ENCODE peak calls at places on chromosome 5, in ten cellular contexts. E is DND-41, T is fibroblast of pulmonary artery, Q is astrocyte of the cerebellum, F is foreskin fibroblast, U is cardiac muscle cell, Z is esophagus squamous epithelium, G is adrenal gland, B is pancreas, N is sigmoid colon. P is an unnamed sample.

GRCh38 chr5:14588145-14588544 is 6.6 kb downstream of the OTULINL start:
- DNase-seq in F (peak), Z (no peak), U (no peak), N (no peak), T (no peak), B (no peak), E (no peak), Q (no peak), G (no peak), P (no peak)

GRCh38 chr5:59813761-59814562 is 79.6 kb downstream of the PDE4D start:
- DNase-seq in F (peak), E (peak), N (no peak), Z (no peak), B (no peak), U (peak), G (no peak), Q (peak), T (peak), P (no peak)

GRCh38 chr5:143573568-143574170 is 170.2 kb upstream of the NR3C1 start:
- DNase-seq in U (no peak), Z (no peak), B (no peak), Q (no peak), F (peak), E (no peak), T (no peak), N (no peak), G (no peak), P (peak)

GRCh38 chr5:140734354-140734753 is 34.1 kb downstream of the ZMAT2 start:
- DNase-seq in N (no peak), Q (no peak), G (no peak), Z (no peak), E (no peak), T (peak), F (peak), B (no peak), U (peak), P (no peak)

GRCh38 chr5:71782771-71783770 is 64.0 kb downstream of the CARTPT start:
- DNase-seq in Q (peak), G (peak), F (peak), N (peak), B (peak), T (peak), Z (no peak), U (peak), E (peak), P (peak)

GRCh38 chr5:151708126-151708525 is 21.4 kb upstream of the SPARC start:
- DNase-seq in N (no peak), B (no peak), U (no peak), G (peak), T (no peak), F (peak), E (no peak), Z (no peak), Q (no peak), P (no peak)

GRCh38 chr5:121974261-121974660 is 12.5 kb downstream of the SRFBP1 start:
- DNase-seq in T (peak), N (no peak), Q (no peak), F (peak), G (no peak), E (no peak), Z (no peak), B (no peak), U (no peak), P (no peak)

GRCh38 chr5:180786398-180787005 is 16.1 kb downstream of the MGAT1 start:
- DNase-seq in U (no peak), T (no peak), Z (no peak), E (no peak), N (no peak), F (no peak), B (no peak), G (peak), Q (no peak), P (no peak)

GRCh38 chr5:178382689-178383276 is 150.2 kb upstream of the PHYKPL start:
- DNase-seq in Z (no peak), F (no peak), U (no peak), Q (no peak), N (no peak), E (peak), T (no peak), G (no peak), B (no peak), P (peak)

GRCh38 chr5:66653380-66653779 is 57.2 kb downstream of the MAST4 start:
- DNase-seq in B (no peak), T (peak), Q (peak), U (no peak), F (peak), N (no peak), E (no peak), Z (no peak), G (peak), P (no peak)

GRCh38 chr5:81948349-81948748 is 23.5 kb upstream of the ATG10 start:
- DNase-seq in G (no peak), B (no peak), F (peak), T (peak), U (no peak), N (no peak), Z (no peak), Q (peak), E (no peak), P (no peak)

GRCh38 chr5:115494570-115495289 is 49.8 kb downstream of the FEM1C start:
- DNase-seq in N (no peak), T (no peak), Q (peak), E (no peak), B (no peak), Z (no peak), F (no peak), G (no peak), U (no peak), P (no peak)

GRCh38 chr5:38258319-38259061 is at the start of gene EGFLAM:
- DNase-seq in N (no peak), Z (no peak), T (no peak), B (peak), G (no peak), Q (no peak), U (peak), F (peak), E (no peak), P (no peak)

GRCh38 chr5:127700237-127700766 is 2.9 kb upstream of the CCDC192 start:
- DNase-seq in T (no peak), G (no peak), N (no peak), B (no peak), U (no peak), F (peak), E (no peak), Z (no peak), Q (no peak), P (no peak)

GRCh38 chr5:8848997-8849585 is 696.8 kb downstream of the SEMA5A start:
- DNase-seq in E (no peak), Q (no peak), Z (no peak), B (no peak), F (peak), G (no peak), N (no peak), T (peak), U (no peak), P (no peak)

GRCh38 chr5:148909766-148910165 is 83.4 kb downstream of the ADRB2 start:
- DNase-seq in B (no peak), G (no peak), N (no peak), Q (no peak), T (no peak), E (no peak), F (peak), U (no peak), Z (no peak), P (no peak)

GRCh38 chr5:95446009-95446408 is 54.8 kb downstream of the FAM81B start:
- DNase-seq in F (peak), N (no peak), U (no peak), T (peak), G (no peak), Z (no peak), Q (peak), B (no peak), E (no peak), P (no peak)

GRCh38 chr5:135834639-135835529 is at the start of gene SLC25A48:
- DNase-seq in G (no peak), Q (no peak), F (no peak), T (no peak), E (no peak), Z (no peak), U (peak), B (peak), N (no peak), P (peak)
- TF ChIP-seq CTCF in G (no peak), Q (no peak), F (no peak), T (no peak), E (peak), Z (no peak), U (peak), B (peak), N (peak), P (no peak)

GRCh38 chr5:35456506-35456905 is 161.2 kb upstream of the SPEF2 start:
- DNase-seq in Q (no peak), B (no peak), Z (no peak), E (no peak), G (no peak), F (no peak), N (no peak), U (no peak), T (no peak), P (no peak)

GRCh38 chr5:35464757-35465156 is 152.9 kb upstream of the SPEF2 start:
- DNase-seq in Z (no peak), F (no peak), Q (no peak), U (peak), N (no peak), B (no peak), E (no peak), G (peak), T (no peak), P (no peak)

GRCh38 chr5:35457912-35458823 is 159.5 kb upstream of the SPEF2 start:
- DNase-seq in Q (no peak), T (no peak), E (no peak), G (no peak), F (no peak), U (no peak), Z (no peak), B (no peak), N (no peak), P (no peak)

GRCh38 chr5:35458824-35459207 is 158.8 kb upstream of the SPEF2 start:
- DNase-seq in N (no peak), E (no peak), Z (no peak), T (no peak), F (no peak), B (peak), G (no peak), U (peak), Q (no peak), P (no peak)

DNA sequence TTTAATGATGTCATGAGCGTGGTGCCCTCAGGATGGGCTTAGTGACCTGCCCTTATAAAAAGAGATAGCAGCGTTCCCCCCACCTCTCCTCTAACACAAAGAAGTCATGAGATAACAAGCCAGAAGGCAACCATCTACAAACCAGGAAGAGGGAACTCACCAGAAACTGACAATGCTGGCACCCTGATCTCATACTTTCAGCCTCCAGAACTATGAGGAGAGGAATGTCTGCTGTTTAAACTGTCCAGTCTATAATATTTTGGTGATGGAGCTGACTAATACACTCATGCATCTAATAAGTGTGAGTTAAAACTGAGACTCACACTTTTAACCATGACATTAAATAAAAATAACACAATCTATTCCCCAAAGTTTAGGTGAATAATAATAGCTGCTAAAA is 156.1 kb upstream of the SPEF2 start:
- DNase-seq in F (no peak), B (no peak), E (no peak), G (no peak), U (no peak), N (no peak), Q (no peak), Z (no peak), T (no peak), P (no peak)
- H3K4me3 ChIP-seq in F (no peak), B (no peak), E (no peak), G (no peak), U (no peak), N (no peak), Q (no peak), Z (no peak), T (no peak), P (no peak)

DNA sequence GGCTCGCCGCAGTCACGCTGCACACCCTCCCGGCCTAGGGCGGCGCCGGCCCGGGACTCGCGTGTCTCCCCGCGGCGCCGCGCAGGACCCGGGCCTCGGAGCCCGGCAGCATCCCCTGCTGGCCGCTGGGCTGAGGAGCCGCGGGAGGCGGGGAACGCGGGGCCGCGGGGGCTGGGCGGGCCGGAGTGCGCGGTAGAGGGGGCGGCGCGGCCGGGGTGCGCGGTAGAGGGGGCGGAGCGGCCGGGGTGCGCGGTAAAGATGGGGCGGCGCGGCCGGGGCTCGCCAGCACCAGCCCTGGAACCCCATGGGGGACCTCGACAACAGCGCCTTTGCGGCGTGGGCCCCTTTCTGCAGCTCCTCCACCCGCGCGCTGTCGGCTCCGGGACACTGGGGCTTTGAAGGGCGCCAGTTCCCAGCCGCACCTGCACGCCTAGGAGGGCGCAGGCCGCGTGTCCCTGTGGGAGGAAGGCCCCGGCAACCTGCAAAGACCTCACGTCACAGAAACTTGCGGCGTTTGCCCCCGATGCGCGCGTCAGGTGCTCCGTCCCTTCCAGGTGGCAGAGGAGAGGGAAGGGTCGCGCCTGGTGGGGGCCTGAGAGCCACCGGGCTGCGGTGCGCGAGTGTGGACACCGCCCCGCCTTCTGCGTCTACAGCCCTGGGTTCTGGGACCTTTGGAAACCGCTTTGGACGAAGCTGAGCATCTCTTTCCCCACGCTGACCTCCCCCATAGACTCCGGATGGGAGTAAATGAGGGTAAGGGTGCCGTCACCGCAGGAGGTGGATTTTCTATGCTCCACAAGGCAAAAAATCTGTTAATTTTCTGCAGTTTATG is 49.6 kb downstream of the NSUN2 start:
- DNase-seq in F (peak), Z (no peak), G (no peak), T (peak), E (no peak), N (no peak), B (peak), Q (no peak), U (peak), P (peak)
- TF ChIP-seq CTCF in F (peak), Z (no peak), G (peak), T (no peak), E (no peak), N (peak), B (peak), Q (peak), U (peak), P (no peak)

GRCh38 chr5:51384281-51384840 is 1.1 kb downstream of the ISL1 start:
- DNase-seq in B (no peak), Z (no peak), T (no peak), G (no peak), N (no peak), F (peak), U (peak), E (no peak), Q (no peak), P (no peak)

GRCh38 chr5:51382508-51382758 is 815 bp upstream of the ISL1 start:
- DNase-seq in E (no peak), Z (no peak), F (no peak), Q (no peak), N (no peak), U (peak), G (no peak), T (no peak), B (no peak), P (no peak)

GRCh38 chr5:51382759-51383493 is at the start of gene ISL1:
- DNase-seq in B (peak), G (no peak), U (peak), F (peak), Z (no peak), E (no peak), T (peak), N (peak), Q (no peak), P (peak)

GRCh38 chr5:51385214-51385613 is 2.0 kb downstream of the ISL1 start:
- DNase-seq in Z (no peak), F (no peak), N (no peak), T (no peak), Q (no peak), U (no peak), G (no peak), E (no peak), B (no peak), P (no peak)

DNA sequence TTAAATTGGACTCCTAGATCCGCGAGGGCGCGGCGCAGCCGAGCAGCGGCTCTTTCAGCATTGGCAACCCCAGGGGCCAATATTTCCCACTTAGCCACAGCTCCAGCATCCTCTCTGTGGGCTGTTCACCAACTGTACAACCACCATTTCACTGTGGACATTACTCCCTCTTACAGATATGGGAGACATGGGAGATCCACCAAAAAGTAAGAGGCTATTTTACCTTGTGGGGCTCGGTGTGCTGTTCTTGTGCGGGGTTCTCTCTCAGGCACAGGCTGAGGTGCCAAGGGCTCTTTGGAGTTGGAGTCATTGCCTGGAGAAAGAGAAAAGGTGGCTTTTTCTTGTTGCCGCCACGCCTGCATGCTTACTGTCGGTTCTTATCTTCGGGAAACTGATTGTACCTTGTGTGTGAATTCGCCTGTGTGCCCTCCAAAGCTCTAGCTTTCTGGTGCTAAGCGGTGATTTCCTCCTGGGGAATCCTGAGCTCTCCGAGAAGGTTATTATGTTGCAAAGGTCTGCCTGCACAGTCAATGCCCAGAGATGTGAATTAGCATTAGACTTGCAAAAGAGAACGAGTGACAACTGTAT is 340 bp downstream of the ISL1 start:
- DNase-seq in E (no peak), T (no peak), F (peak), Q (no peak), U (peak), B (no peak), G (no peak), N (no peak), Z (no peak), P (no peak)
- H3K4me3 ChIP-seq in E (no peak), T (peak), F (peak), Q (peak), U (peak), B (peak), G (peak), N (peak), Z (peak), P (no peak)

GRCh38 chr5:158725223-158725825 is 374.4 kb downstream of the EBF1 start:
- DNase-seq in G (no peak), U (no peak), B (no peak), Z (no peak), N (no peak), Q (no peak), F (peak), E (no peak), T (no peak), P (no peak)
- TF ChIP-seq CTCF in G (no peak), U (no peak), B (no peak), Z (no peak), N (no peak), Q (no peak), F (peak), E (peak), T (no peak), P (no peak)

P was measured in mucosa of descending colon.